ENCODE peak calls at places on chromosomes 4 and X, in eight cellular contexts. F is GM23248; M is tibial artery; W is small intestine; X is effector memory CD4-positive, alpha-beta T cell; S is adrenal gland; H is psoas muscle; Z is brain microvascular endothelial cell. L is an unnamed sample. For H3K36me3, the result is how much of the 10 kb centered on the place peaks cover.

GRCh38 chr4:106287353-106287969 is 28.5 kb downstream of the TBCK start:
- DNase-seq in X (no peak), S (no peak), H (no peak), Z (peak), M (no peak), F (peak), W (peak), L (no peak)

GRCh38 chr4:25727711-25728493 is 72.3 kb downstream of the SLC34A2 start:
- DNase-seq in W (no peak), M (no peak), X (no peak), F (no peak), Z (no peak), H (no peak), S (no peak), L (no peak)

GRCh38 chrX:135081695-135082094 is 29.8 kb upstream of the RTL8A start:
- DNase-seq in X (no peak), M (no peak), W (no peak), Z (no peak), S (no peak), F (no peak), H (no peak), L (no peak)

GRCh38 chr4:159366966-159367365 is 264.1 kb downstream of the RAPGEF2 start:
- DNase-seq in X (no peak), M (no peak), W (no peak), F (peak), S (peak), H (no peak), Z (no peak), L (no peak)

GRCh38 chrX:93874554-93874953 is 200.5 kb downstream of the FAM133A start:
- DNase-seq in S (no peak), Z (no peak), H (no peak), F (peak), W (no peak), X (no peak), M (no peak), L (no peak)

GRCh38 chrX:153412746-153413720 is 1.8 kb downstream of the ZFP92 start:
- DNase-seq in H (no peak), Z (no peak), F (no peak), X (no peak), W (no peak), M (no peak), S (no peak), L (no peak)

GRCh38 chr4:73139991-73140390 is 70.5 kb upstream of the COX18 start:
- DNase-seq in Z (no peak), X (no peak), W (no peak), F (no peak), S (no peak), M (no peak), H (no peak), L (no peak)

GRCh38 chr4:187268940-187269339 is 545.3 kb upstream of the FAT1 start:
- DNase-seq in S (no peak), X (no peak), M (no peak), W (no peak), F (peak), Z (no peak), H (no peak), L (no peak)

GRCh38 chr4:112823141-112823540 is 186.2 kb downstream of the LARP7 start:
- DNase-seq in W (no peak), S (no peak), Z (no peak), X (no peak), F (no peak), M (no peak), H (no peak), L (no peak)

DNA sequence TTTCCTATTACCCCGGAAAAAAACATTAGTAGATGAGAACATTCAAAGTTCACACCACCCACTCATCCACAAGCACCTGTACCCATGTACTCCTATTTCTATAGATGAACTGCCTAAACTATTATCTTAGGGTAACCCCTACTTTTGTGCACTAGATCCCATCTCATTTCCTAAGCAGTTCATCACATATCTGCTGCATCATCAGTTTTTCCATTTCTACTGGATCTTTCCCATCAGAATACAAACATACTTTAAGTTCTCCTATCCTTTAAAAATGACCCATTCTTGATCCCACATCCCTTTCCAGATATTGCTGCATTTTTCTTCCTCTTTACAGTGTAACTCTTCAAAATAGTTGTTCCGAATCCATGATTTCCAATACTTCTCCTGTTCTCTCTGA is 81.0 kb downstream of the PRSS12 start:
- DNase-seq in M (no peak), F (no peak), H (no peak), Z (no peak), X (no peak), W (no peak), S (no peak), L (no peak)
- H3K36me3 ChIP-seq in M (under half), F (under half), H (under half), Z (under half), X (under half), W (under half), S (under half), L (under half)

GRCh38 chr4:151100517-151100916 is 1.1 kb downstream of the RPS3A start:
- DNase-seq in M (no peak), Z (no peak), F (no peak), W (no peak), S (no peak), X (no peak), H (no peak), L (no peak)

GRCh38 chr4:151097759-151098158 is 1.7 kb upstream of the RPS3A start:
- DNase-seq in Z (no peak), X (no peak), H (no peak), W (no peak), M (no peak), F (no peak), S (no peak), L (no peak)

GRCh38 chr4:151098191-151098590 is 1.2 kb upstream of the RPS3A start:
- DNase-seq in X (no peak), W (no peak), H (no peak), Z (no peak), F (no peak), S (peak), M (peak), L (no peak)

GRCh38 chr4:151099226-151099975 is at the start of gene RPS3A:
- DNase-seq in M (peak), W (peak), F (peak), H (peak), S (peak), Z (peak), X (peak), L (peak)

GRCh38 chr4:151099976-151100417 is 569 bp downstream of the RPS3A start:
- DNase-seq in Z (no peak), X (no peak), F (peak), W (peak), H (no peak), S (no peak), M (no peak), L (no peak)
- H3K36me3 ChIP-seq in Z (under half), X (under half), F (under half), W (under half), H (under half), S (under half), M (under half), L (under half)

DNA sequence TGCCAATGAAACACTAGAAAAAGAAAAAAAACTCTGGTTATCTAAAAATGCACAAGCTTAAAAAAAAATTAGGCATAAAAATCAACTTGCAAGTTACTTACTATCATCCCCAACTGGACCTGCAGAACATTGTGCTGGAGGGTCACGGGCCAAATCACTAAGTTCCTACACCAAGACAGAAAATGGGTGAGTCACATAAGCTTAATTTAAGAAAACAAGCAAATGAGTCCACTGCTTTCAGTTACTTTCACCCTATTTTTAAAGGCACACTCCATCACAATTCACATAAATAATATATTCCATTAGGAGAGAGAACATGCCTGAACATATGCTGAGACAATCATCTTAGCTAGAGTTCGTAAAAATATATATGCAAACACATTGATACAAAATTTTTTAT is 17.7 kb downstream of the UBE2D3 start:
- DNase-seq in H (no peak), Z (no peak), S (no peak), X (no peak), W (no peak), M (no peak), F (peak), L (no peak)
- H3K36me3 ChIP-seq in H (under half), Z (under half), S (under half), X (under half), W (under half), M (under half), F (half or more), L (under half)

DNA sequence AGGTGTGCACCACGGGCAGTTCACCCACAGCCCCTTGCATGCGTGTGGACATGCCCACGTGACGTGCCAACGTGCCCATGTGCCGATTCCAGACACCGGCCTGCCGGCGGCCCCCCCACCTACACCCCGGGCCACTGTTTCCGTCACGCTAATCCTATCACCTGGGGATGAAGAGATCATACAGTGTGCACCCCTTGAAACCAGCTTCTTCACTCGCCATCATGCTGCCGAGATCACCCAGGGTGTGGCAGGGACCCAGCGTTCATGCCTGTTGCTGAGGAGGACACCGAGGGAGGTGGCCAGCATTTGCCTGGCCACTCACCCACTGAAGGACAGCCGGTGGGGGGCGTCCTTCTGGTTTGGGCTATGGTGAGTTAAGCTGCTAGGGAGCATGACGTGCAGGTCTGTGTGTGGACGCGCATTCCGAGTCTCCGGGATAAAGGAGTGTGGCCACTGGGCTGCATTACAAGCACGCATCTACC is 14.1 kb downstream of the CTBP1 start:
- DNase-seq in X (no peak), S (peak), M (peak), Z (no peak), W (no peak), F (no peak), H (peak), L (no peak)
- H3K36me3 ChIP-seq in X (half or more), S (half or more), M (half or more), Z (half or more), W (under half), F (under half), H (under half), L (under half)

GRCh38 chr4:20881658-20882057 is 181.4 kb downstream of the PACRGL start:
- DNase-seq in S (no peak), Z (no peak), H (no peak), W (no peak), F (no peak), X (no peak), M (no peak), L (no peak)

GRCh38 chr4:20878806-20879205 is 178.5 kb downstream of the PACRGL start:
- DNase-seq in Z (no peak), M (no peak), X (no peak), S (no peak), F (no peak), H (no peak), W (no peak), L (no peak)

GRCh38 chr4:20883231-20883630 is 183.0 kb downstream of the PACRGL start:
- DNase-seq in Z (no peak), W (no peak), H (no peak), M (no peak), F (no peak), X (no peak), S (no peak), L (no peak)

GRCh38 chr4:20883677-20884076 is 183.4 kb downstream of the PACRGL start:
- DNase-seq in M (no peak), X (no peak), F (no peak), H (no peak), W (no peak), S (no peak), Z (no peak), L (no peak)

GRCh38 chr4:20882500-20882899 is 182.2 kb downstream of the PACRGL start:
- DNase-seq in W (no peak), Z (no peak), M (no peak), H (no peak), X (no peak), S (no peak), F (no peak), L (no peak)
- H3K36me3 ChIP-seq in W (under half), Z (under half), M (under half), H (under half), X (under half), S (under half), F (under half), L (under half)

DNA sequence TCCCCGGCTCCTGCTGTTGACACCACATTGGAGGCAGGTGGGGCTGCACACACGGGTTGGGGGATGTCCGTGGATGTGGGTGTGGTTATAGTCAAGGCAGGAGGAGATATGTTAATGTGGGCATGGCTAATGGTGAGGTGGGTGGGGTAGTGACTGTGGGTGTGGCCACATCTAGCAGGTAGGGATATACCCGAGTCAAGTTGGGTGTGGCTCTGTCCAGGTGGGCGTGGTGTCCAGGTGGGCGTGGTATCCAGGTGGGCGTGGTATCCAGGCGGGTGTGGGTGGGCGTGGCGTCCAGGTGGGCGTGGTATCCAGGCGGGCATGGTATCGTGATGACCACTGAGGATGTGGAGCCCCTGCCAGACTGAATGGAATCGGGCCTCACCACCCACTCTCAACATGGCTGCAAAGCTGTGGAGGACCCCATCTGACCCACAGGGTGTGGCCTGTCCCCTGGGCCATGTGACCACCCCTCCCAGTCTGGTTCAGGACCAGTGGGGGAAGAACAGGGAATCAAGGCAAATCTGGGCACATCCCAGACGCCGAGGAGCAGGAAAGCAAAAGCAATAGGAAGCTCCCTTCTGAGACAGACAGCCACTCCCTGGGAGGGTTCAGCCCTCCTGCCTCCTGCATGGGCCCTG is 21.0 kb downstream of the MAN2B2 start:
- DNase-seq in W (peak), M (no peak), S (no peak), F (no peak), H (no peak), Z (no peak), X (no peak), L (no peak)
- H3K36me3 ChIP-seq in W (under half), M (half or more), S (under half), F (under half), H (under half), Z (under half), X (half or more), L (under half)

GRCh38 chr4:2886622-2887021 is 43.0 kb downstream of the ADD1 start:
- DNase-seq in H (no peak), S (no peak), Z (no peak), W (no peak), M (no peak), X (no peak), F (no peak), L (no peak)
- H3K36me3 ChIP-seq in H (under half), S (under half), Z (under half), W (under half), M (half or more), X (under half), F (half or more), L (under half)

GRCh38 chr4:170398228-170398627 is 308.5 kb upstream of the AADAT start:
- DNase-seq in H (no peak), W (peak), S (no peak), M (no peak), F (no peak), Z (no peak), X (no peak), L (no peak)

GRCh38 chr4:170400346-170400745 is 310.6 kb upstream of the AADAT start:
- DNase-seq in H (no peak), W (no peak), X (no peak), M (no peak), Z (no peak), S (no peak), F (peak), L (no peak)

GRCh38 chr4:170391066-170391754 is 301.5 kb upstream of the AADAT start:
- DNase-seq in M (no peak), F (peak), W (no peak), Z (peak), S (no peak), X (no peak), H (no peak), L (no peak)

GRCh38 chr4:170399894-170400293 is 310.1 kb upstream of the AADAT start:
- DNase-seq in Z (no peak), H (no peak), S (no peak), M (no peak), F (no peak), X (no peak), W (no peak), L (no peak)

GRCh38 chr4:170395773-170396172 is 306.0 kb upstream of the AADAT start:
- DNase-seq in H (no peak), S (no peak), X (no peak), Z (no peak), W (peak), M (no peak), F (no peak), L (no peak)
- H3K36me3 ChIP-seq in H (under half), S (under half), X (under half), Z (under half), W (under half), M (under half), F (under half), L (under half)

GRCh38 chr4:67535280-67535840 is 9.9 kb downstream of the CENPC start:
- DNase-seq in S (no peak), M (no peak), Z (no peak), F (no peak), W (no peak), X (no peak), H (no peak), L (no peak)
- H3K36me3 ChIP-seq in S (half or more), M (half or more), Z (under half), F (half or more), W (under half), X (under half), H (under half), L (under half)